ENCODE peak calls at places on chromosomes 5 and 9, in six cellular contexts. C is dorsolateral prefrontal cortex, X is heart right ventricle, F is GM23248, L is neural progenitor cell, W is right cardiac atrium. U is an unnamed sample.

GRCh38 chr5:123976393-123977029 is 464.5 kb downstream of the CSNK1G3 start:
- DNase-seq in C (no peak), W (no peak), F (no peak), L (no peak), X (no peak), U (no peak)

GRCh38 chr5:72557576-72558336 is 50.5 kb upstream of the ZNF366 start:
- DNase-seq in F (no peak), C (no peak), W (no peak), X (no peak), L (no peak), U (no peak)

GRCh38 chr9:93898026-93898425 is 57.1 kb downstream of the BARX1 start:
- DNase-seq in C (no peak), W (no peak), F (no peak), L (no peak), X (no peak), U (no peak)

GRCh38 chr5:74919487-74919886 is 53.3 kb upstream of the FAM169A start:
- DNase-seq in L (peak; percentile 61), F (peak; percentile 73), C (no peak), W (no peak), X (no peak), U (peak; percentile 7)

GRCh38 chr9:113753398-113754119 is 122.5 kb upstream of the ZNF618 start:
- DNase-seq in X (no peak), F (no peak), C (no peak), W (no peak), L (no peak), U (no peak)

GRCh38 chr9:89593776-89594427 is 10.9 kb upstream of the GADD45G start:
- DNase-seq in W (no peak), C (no peak), L (peak; percentile 81), X (no peak), F (peak; percentile 61), U (no peak)

GRCh38 chr5:67476531-67476930 is 279.9 kb upstream of the CD180 start:
- DNase-seq in W (no peak), L (no peak), F (peak; percentile 12), C (no peak), X (no peak), U (no peak)

GRCh38 chr5:150303660-150304411 is 1.1 kb upstream of the ARSI start:
- DNase-seq in F (peak; percentile 38), C (no peak), W (no peak), X (no peak), L (no peak), U (no peak)

GRCh38 chr9:32398207-32398606 is 13.8 kb downstream of the ACO1 start:
- DNase-seq in W (no peak), C (no peak), F (peak; percentile 75), L (no peak), X (no peak), U (no peak)

GRCh38 chr9:15268317-15268716 is 38.7 kb downstream of the TTC39B start:
- DNase-seq in C (no peak), X (no peak), F (no peak), W (no peak), L (no peak), U (no peak)

GRCh38 chr9:129669946-129670345 is 4.5 kb downstream of the PRRX2 start:
- DNase-seq in X (no peak), L (no peak), W (no peak), F (peak; percentile 97), C (no peak), U (no peak)

DNA sequence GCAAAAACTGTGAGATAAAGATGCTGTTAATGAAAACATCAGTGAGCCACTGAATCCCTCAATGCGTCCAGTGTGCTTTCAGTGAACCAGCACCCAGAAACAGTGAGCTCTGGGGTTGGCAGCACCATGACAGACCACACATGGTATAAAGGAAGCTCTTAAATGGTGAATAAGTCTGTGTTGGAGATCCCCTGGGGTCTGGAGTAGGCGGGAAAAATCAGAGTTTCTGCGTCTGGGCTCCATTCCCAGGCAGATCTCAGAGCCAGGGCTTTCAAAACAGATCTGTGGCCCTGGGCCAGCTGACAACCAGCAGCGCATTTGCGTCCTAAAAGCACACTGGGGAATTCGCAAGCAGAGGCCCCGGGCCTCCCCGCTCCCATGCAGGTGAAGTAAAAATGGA is 233.5 kb downstream of the FRMD3 start:
- DNase-seq in X (peak; percentile 82), L (no peak), F (peak; percentile 89), W (peak; percentile 93), C (peak; percentile 43), U (peak; percentile 66)
- H3K27ac ChIP-seq in X (peak overlapping the region; percentile 72), L (no peak overlapping the region), F (no peak overlapping the region), W (peak overlapping the region; percentile 25), C (peak overlapping the region; percentile 70), U (no peak overlapping the region)

GRCh38 chr9:14258156-14258555 is 55.8 kb downstream of the NFIB start:
- DNase-seq in L (no peak), F (peak; percentile 23), W (no peak), X (no peak), C (no peak), U (no peak)
- H3K27ac ChIP-seq in L (no peak overlapping the region), F (peak overlapping the region; percentile 10), W (no peak overlapping the region), X (no peak overlapping the region), C (no peak overlapping the region), U (no peak overlapping the region)

DNA sequence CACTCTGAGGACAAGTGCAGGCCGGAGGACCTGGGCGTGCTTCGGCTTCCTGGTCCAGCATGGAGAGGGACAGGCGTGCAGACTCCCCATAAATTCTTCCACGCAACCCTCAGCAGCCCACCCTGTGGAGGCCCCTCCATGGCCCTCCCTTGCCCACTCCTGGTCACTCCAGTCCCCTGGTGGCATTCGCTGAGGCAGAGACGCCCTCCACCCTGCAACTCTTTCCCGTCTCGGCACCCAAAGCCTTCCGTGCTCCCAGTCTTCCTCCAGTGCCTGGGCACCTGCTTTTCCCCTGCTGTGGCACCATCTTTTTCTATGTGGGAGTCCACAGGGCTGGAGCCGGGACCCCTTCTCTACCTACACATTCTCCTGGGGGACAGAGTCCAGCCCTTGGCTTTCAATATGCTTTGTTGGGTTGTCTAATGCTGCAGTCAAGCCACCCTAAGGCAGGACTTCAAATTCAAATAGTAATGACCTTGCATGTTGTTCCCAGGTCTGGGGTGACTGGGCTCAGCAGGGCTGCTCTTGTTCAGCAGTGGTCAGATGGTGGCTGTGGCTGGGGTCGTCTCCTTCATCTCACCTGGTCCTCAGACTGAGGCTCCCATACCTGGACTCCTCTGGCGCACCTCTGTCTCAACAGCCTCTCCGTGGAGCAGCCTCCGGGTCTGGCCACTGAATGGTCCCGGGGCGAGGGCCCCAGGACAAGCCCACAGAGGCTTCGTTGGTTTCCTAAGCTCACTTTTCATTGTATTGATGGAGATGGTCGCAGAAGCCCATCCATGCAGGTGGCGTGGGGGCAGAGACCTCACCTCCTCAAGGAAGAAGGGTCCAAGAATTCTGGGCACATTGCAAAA is 15.2 kb downstream of the MRPL36 start:
- DNase-seq in C (no peak), X (no peak), W (peak; percentile 41), L (no peak), F (no peak), U (no peak)
- H3K27ac ChIP-seq in C (no peak overlapping the region), X (no peak overlapping the region), W (no peak overlapping the region), L (no peak overlapping the region), F (no peak overlapping the region), U (no peak overlapping the region)

GRCh38 chr9:86557918-86558317 is 203.7 kb upstream of the TUT7 start:
- DNase-seq in W (no peak), L (no peak), F (no peak), C (no peak), X (no peak), U (no peak)

GRCh38 chr9:86563350-86563749 is 209.1 kb upstream of the TUT7 start:
- DNase-seq in W (no peak), C (no peak), X (no peak), L (no peak), F (peak; percentile 82), U (no peak)

GRCh38 chr9:86557063-86557766 is 203.0 kb upstream of the TUT7 start:
- DNase-seq in F (peak; percentile 96), W (no peak), L (peak; percentile 8), C (no peak), X (peak; percentile 21), U (no peak)

GRCh38 chr9:86563959-86564358 is 209.7 kb upstream of the TUT7 start:
- DNase-seq in F (peak; percentile 21), C (no peak), X (no peak), L (no peak), W (no peak), U (no peak)

GRCh38 chr9:86562691-86563090 is 208.5 kb upstream of the TUT7 start:
- DNase-seq in L (no peak), C (no peak), X (no peak), F (no peak), W (no peak), U (no peak)
- H3K27ac ChIP-seq in L (no peak overlapping the region), C (no peak overlapping the region), X (no peak overlapping the region), F (peak overlapping the region; percentile 66), W (no peak overlapping the region), U (no peak overlapping the region)

GRCh38 chr5:168179185-168179584 is 112.3 kb upstream of the WWC1 start:
- DNase-seq in F (peak; percentile 20), C (no peak), L (no peak), W (no peak), X (no peak), U (no peak)

GRCh38 chr5:168177831-168178450 is 113.5 kb upstream of the WWC1 start:
- DNase-seq in F (no peak), L (peak; percentile 62), W (no peak), C (no peak), X (peak; percentile 53), U (no peak)

GRCh38 chr5:168176251-168176650 is 115.2 kb upstream of the WWC1 start:
- DNase-seq in X (no peak), C (no peak), W (no peak), F (peak; percentile 24), L (no peak), U (no peak)

GRCh38 chr5:168174376-168174775 is 117.1 kb upstream of the WWC1 start:
- DNase-seq in C (no peak), X (no peak), F (peak; percentile 9), L (no peak), W (no peak), U (no peak)

DNA sequence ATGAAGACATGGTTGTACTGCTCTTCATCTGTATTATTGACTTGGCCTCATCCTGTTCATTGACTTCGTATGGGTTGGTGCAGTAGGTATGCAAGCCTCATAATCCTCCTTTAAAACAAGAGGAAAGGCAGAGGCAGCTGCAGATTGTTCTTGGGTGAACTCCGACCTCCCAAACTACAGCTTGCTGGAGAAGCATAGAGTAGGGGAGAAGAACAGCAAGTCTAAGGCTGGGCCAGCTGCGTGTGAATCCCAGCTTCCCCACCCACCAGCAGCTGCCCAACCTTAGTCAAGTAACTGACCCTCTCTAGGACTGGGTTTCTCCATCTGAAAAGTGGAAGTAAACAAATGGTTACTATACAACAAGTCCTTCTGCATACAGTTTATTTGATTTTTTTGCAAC is 114.5 kb upstream of the WWC1 start:
- DNase-seq in W (no peak), F (no peak), C (no peak), X (no peak), L (peak; percentile 23), U (no peak)
- H3K27ac ChIP-seq in W (no peak overlapping the region), F (no peak overlapping the region), C (no peak overlapping the region), X (no peak overlapping the region), L (no peak overlapping the region), U (no peak overlapping the region)

GRCh38 chr5:3835817-3836216 is 240.2 kb downstream of the IRX1 start:
- DNase-seq in F (no peak), X (no peak), L (no peak), W (no peak), C (no peak), U (no peak)
- H3K27ac ChIP-seq in F (no peak overlapping the region), X (no peak overlapping the region), L (no peak overlapping the region), W (no peak overlapping the region), C (no peak overlapping the region), U (no peak overlapping the region)

GRCh38 chr5:50839472-50839871 is 173.0 kb downstream of the PARP8 start:
- DNase-seq in W (no peak), C (no peak), X (no peak), L (no peak), F (no peak), U (no peak)
- H3K27ac ChIP-seq in W (no peak overlapping the region), C (no peak overlapping the region), X (no peak overlapping the region), L (no peak overlapping the region), F (no peak overlapping the region), U (no peak overlapping the region)

U was measured in substantia nigra.